ENCODE peak calls at places on chromosomes 11 and 22, in six cellular contexts. W is K562, Y is A549, V is HepG2, C is endothelial cell of umbilical vein, B is GM12878. D is an unnamed sample.

GRCh38 chr11:120651396-120651795 is 139.8 kb downstream of the GRIK4 start:
- DNase-seq in C (no peak), W (no peak), Y (no peak), B (no peak), V (no peak), D (no peak)

GRCh38 chr11:122100222-122101080 is 15.6 kb downstream of the BLID start:
- DNase-seq in C (peak), W (no peak), B (no peak), Y (no peak), V (no peak), D (no peak)

GRCh38 chr11:64239662-64240466 is 1.0 kb upstream of the FKBP2 start:
- DNase-seq in V (no peak), C (no peak), Y (no peak), B (peak), W (no peak), D (peak)

GRCh38 chr22:32985899-32986772 is 72.0 kb downstream of the SYN3 start:
- DNase-seq in C (peak), W (peak), V (peak), B (no peak), Y (peak), D (peak)

GRCh38 chr11:87215236-87215635 is 177.5 kb downstream of the TMEM135 start:
- DNase-seq in V (no peak), B (no peak), C (no peak), Y (no peak), W (no peak), D (peak)

GRCh38 chr11:96390403-96390830 is 604 bp downstream of the JRKL start:
- DNase-seq in C (peak), W (peak), V (no peak), Y (peak), B (no peak), D (no peak)

GRCh38 chr22:39408173-39408572 is 8.6 kb downstream of the TAB1 start:
- DNase-seq in Y (no peak), V (no peak), B (no peak), W (no peak), C (no peak), D (no peak)

GRCh38 chr11:130400793-130401483 is 27.5 kb downstream of the ADAMTS8 start:
- DNase-seq in V (no peak), Y (no peak), C (no peak), B (no peak), W (no peak), D (peak)

GRCh38 chr11:95256204-95256819 is 25.3 kb upstream of the SESN3 start:
- DNase-seq in Y (no peak), V (no peak), W (no peak), B (no peak), C (no peak), D (peak)

GRCh38 chr22:46124383-46125144 is 25.8 kb upstream of the PPARA start:
- DNase-seq in W (peak), C (no peak), B (no peak), V (no peak), Y (no peak), D (no peak)

GRCh38 chr11:11407738-11408084 is 54.7 kb upstream of the CSNK2A3 start:
- DNase-seq in Y (no peak), B (no peak), V (no peak), W (no peak), C (no peak), D (no peak)

GRCh38 chr11:69874178-69874983 is 55.2 kb upstream of the FGF3 start:
- DNase-seq in B (no peak), W (no peak), Y (no peak), V (no peak), C (no peak), D (no peak)

GRCh38 chr22:23223566-23224317 is 43.4 kb downstream of the BCR start:
- DNase-seq in V (peak), B (no peak), Y (no peak), W (no peak), C (peak), D (no peak)

GRCh38 chr22:42831712-42832111 is 25.4 kb downstream of the ARFGAP3 start:
- DNase-seq in W (no peak), C (no peak), B (no peak), V (no peak), Y (no peak), D (no peak)

GRCh38 chr11:116865696-116866095 is 28.3 kb upstream of the APOA1 start:
- DNase-seq in B (no peak), Y (no peak), C (no peak), V (no peak), W (no peak), D (no peak)

GRCh38 chr22:32802291-32802826 is 854 bp downstream of the TIMP3 start:
- DNase-seq in B (no peak), W (no peak), C (no peak), Y (no peak), V (no peak), D (no peak)

GRCh38 chr11:125166347-125166841 is 1.8 kb downstream of the PKNOX2 start:
- DNase-seq in B (no peak), Y (no peak), C (no peak), V (no peak), W (no peak), D (no peak)

GRCh38 chr22:42022162-42022847 is 23.7 kb downstream of the WBP2NL start:
- DNase-seq in V (no peak), W (no peak), B (peak), C (no peak), Y (no peak), D (peak)

GRCh38 chr22:30420401-30421178 is 5.0 kb upstream of the MTFP1 start:
- DNase-seq in C (peak), V (no peak), Y (no peak), B (no peak), W (no peak), D (no peak)

GRCh38 chr22:49671331-49672012 is 156.2 kb downstream of the BRD1 start:
- DNase-seq in V (no peak), Y (no peak), W (no peak), C (no peak), B (no peak), D (no peak)

GRCh38 chr11:1387521-1387920 is 2.2 kb upstream of the BRSK2 start:
- DNase-seq in Y (no peak), V (no peak), W (no peak), C (no peak), B (no peak), D (no peak)

GRCh38 chr22:32823024-32823730 is 21.7 kb downstream of the TIMP3 start:
- DNase-seq in V (peak), C (no peak), Y (peak), W (peak), B (no peak), D (peak)

GRCh38 chr22:37604875-37605274 is 3.8 kb upstream of the GGA1 start:
- DNase-seq in V (no peak), Y (no peak), C (no peak), W (no peak), B (no peak), D (no peak)

GRCh38 chr11:111775024-111775710 is 9.0 kb upstream of the PPP2R1B start:
- DNase-seq in V (no peak), Y (no peak), C (peak), B (no peak), W (no peak), D (no peak)

GRCh38 chr11:118778898-118779297 is 12.1 kb downstream of the DDX6 start:
- DNase-seq in B (no peak), Y (no peak), W (no peak), V (no peak), C (no peak), D (no peak)

GRCh38 chr11:108873305-108873704 is 208.4 kb downstream of the DDX10 start:
- DNase-seq in Y (no peak), B (no peak), V (no peak), C (no peak), W (no peak), D (no peak)

GRCh38 chr11:68148071-68148805 is 27.1 kb upstream of the CHKA start:
- DNase-seq in W (no peak), C (no peak), Y (no peak), V (no peak), B (no peak), D (no peak)

GRCh38 chr22:48948575-48949170 is 879.0 kb downstream of the BRD1 start:
- DNase-seq in B (no peak), W (no peak), V (no peak), Y (no peak), C (no peak), D (no peak)

GRCh38 chr11:126102436-126102894 is 39.8 kb upstream of the CDON start:
- DNase-seq in C (no peak), Y (no peak), B (peak), V (peak), W (peak), D (peak)

GRCh38 chr11:12783765-12784164 is 109.5 kb downstream of the TEAD1 start:
- DNase-seq in Y (no peak), W (no peak), B (no peak), V (no peak), C (no peak), D (no peak)

GRCh38 chr11:66749091-66749490 is 20.1 kb upstream of the SPTBN2 start:
- DNase-seq in B (no peak), V (no peak), W (no peak), C (no peak), Y (no peak), D (no peak)

GRCh38 chr11:66271816-66272215 is 3.4 kb downstream of the RAB1B start:
- DNase-seq in W (no peak), B (no peak), V (no peak), Y (no peak), C (no peak), D (no peak)

GRCh38 chr11:130340671-130341319 is 26.1 kb upstream of the ZBTB44 start:
- DNase-seq in C (no peak), B (no peak), W (no peak), Y (no peak), V (no peak), D (peak)

GRCh38 chr22:39344046-39344390 is 5.8 kb upstream of the SYNGR1 start:
- DNase-seq in B (no peak), W (no peak), V (no peak), C (no peak), Y (no peak), D (no peak)

GRCh38 chr11:10742460-10743208 is 8.4 kb upstream of the CTR9 start:
- DNase-seq in W (peak), C (no peak), B (no peak), V (no peak), Y (no peak), D (peak)

GRCh38 chr11:65316311-65316978 is 1.8 kb downstream of the CDC42EP2 start:
- DNase-seq in Y (no peak), W (no peak), B (no peak), C (peak), V (no peak), D (peak)

GRCh38 chr11:56670984-56671383 is 7.5 kb downstream of the OR5AR1 start:
- DNase-seq in Y (no peak), V (no peak), B (no peak), W (no peak), C (no peak), D (no peak)

DNA sequence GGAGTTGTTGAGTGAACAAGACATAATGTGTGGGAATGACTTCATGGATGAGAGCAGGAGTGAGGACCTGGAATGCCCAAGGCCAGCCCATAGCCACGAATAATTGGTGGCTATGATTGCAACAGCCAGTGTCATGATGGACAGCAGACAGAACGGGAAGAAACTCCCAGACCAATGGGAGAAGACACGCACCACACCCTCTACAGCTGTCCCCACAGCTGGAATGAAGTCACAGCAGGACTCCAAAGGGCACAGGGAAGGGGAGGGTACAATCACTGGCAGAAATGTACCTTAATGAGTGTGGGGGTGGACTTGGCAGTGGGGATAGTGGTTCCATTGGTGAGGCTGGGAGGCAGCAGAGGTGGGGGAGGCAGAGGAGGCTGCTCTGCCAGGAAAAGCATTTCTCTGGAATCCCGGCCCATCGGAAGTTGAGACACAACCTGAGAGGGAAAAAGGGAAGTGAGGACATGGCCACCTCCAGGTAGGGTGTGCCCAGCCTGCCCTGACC is 52.9 kb downstream of the SGSM3 start:
- DNase-seq in Y (no peak), C (no peak), V (no peak), B (no peak), W (no peak), D (no peak)
- TF ChIP-seq MYC in Y (no peak), C (no peak), V (no peak), B (no peak), W (no peak), D (no peak)

GRCh38 chr11:72220696-72221363 is 3.7 kb upstream of the INPPL1 start:
- DNase-seq in V (no peak), Y (no peak), C (no peak), W (no peak), B (no peak), D (no peak)
- TF ChIP-seq MYC in V (no peak), Y (no peak), C (no peak), W (no peak), B (no peak), D (no peak)

GRCh38 chr11:16610738-16611388 is 127.6 kb upstream of the C11orf58 start:
- DNase-seq in W (no peak), V (no peak), C (no peak), B (no peak), Y (no peak), D (no peak)
- TF ChIP-seq MYC in W (no peak), V (no peak), C (no peak), B (no peak), Y (no peak), D (no peak)

DNA sequence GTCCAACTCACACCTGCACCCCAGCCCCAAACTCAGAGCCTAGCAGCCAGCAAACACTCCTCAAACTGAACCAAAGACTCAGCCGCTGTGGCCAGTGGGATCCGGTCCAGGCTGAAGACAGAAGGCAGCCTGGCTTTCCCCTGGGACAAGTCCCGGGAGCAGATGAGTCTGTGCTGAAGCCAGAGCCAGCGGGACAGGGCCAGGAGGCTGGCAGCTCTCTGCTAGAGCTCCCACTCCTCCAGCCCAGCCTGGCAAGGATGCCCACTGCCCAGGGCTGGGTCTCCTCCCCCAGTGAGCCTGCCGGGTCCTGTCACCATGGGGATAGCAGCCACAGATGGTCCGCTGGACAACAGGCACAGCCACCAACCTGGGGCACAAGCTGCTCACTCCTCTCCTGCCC is 42.9 kb upstream of the PRR5 start:
- DNase-seq in Y (no peak), C (no peak), W (no peak), B (no peak), V (no peak), D (no peak)
- TF ChIP-seq MYC in Y (no peak), C (no peak), W (no peak), B (no peak), V (no peak), D (no peak)

DNA sequence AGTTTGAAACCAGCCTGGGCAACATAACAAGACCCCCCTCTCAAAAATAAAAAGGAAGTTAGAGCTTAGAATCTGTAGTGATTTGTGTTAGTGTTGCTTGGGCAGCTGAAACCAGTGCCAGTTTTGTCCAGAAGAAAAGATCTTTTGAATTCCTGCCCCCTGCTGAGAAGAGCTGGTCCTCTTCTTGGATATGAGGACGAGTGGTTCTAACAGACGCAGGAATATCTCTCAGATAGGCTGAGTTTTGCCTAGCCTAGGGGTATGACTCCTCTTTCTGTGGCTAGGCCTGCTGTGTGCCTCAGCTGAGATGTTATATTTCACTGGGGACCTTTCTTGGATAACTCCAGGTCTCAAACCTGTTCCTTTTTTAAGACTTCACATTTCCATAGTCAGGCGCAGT is 102.8 kb downstream of the STIM1 start:
- DNase-seq in Y (no peak), V (no peak), W (no peak), B (no peak), C (no peak), D (no peak)
- TF ChIP-seq MYC in Y (no peak), V (no peak), W (no peak), B (no peak), C (no peak), D (no peak)

DNA sequence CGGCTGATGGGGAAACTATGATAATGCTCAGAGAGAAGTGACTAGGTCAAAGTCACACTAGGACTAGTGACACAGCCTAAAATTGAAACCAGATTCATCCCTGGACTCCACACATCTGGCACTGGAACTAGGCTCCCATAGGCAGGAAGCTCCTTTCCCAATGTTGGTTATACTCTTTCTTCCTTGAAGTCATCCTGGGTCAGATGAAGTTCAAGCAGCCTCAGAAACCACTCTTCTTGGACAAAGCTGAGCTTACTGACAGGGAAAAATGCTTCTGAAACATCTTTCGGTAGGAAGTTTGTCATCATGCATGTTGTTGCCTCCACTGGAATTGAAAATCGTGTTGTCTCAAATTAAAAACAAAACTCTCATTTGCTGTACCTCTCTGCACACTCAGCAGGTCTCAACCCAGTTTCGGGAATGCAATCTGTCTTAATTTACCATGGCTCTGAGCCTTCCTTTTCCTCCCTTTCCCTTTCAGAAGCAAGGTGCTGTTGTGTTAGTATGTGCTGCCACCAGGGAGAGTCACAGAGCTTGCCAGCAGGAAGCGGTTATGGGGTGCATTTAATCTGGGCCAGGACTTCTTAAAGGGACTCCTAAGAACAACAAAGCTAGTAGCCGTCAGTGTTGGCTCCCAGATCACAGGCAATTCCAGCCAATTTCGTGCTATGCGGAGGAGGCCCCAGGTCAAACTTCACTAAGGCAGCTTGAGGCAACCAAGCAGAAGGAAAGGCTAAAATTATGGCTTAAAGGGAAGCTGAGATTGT is 384.8 kb downstream of the TENM4 start:
- DNase-seq in V (no peak), Y (no peak), C (no peak), B (no peak), W (no peak), D (no peak)
- TF ChIP-seq MYC in V (no peak), Y (no peak), C (no peak), B (no peak), W (no peak), D (no peak)

GRCh38 chr22:20808844-20809243 is 34.9 kb downstream of the SERPIND1 start:
- DNase-seq in B (no peak), Y (no peak), W (no peak), C (no peak), V (no peak), D (peak)

GRCh38 chr22:20809538-20810185 is 35.7 kb downstream of the SERPIND1 start:
- DNase-seq in W (no peak), V (no peak), B (no peak), C (no peak), Y (no peak), D (no peak)

GRCh38 chr22:20811971-20812660 is 38.2 kb downstream of the SERPIND1 start:
- DNase-seq in V (no peak), C (no peak), B (no peak), W (no peak), Y (no peak), D (no peak)

GRCh38 chr22:20811171-20811570 is 37.3 kb downstream of the SERPIND1 start:
- DNase-seq in W (no peak), V (no peak), C (no peak), Y (no peak), B (no peak), D (no peak)

GRCh38 chr22:20810645-20811044 is 36.7 kb downstream of the SERPIND1 start:
- DNase-seq in V (no peak), B (no peak), C (no peak), Y (no peak), W (no peak), D (no peak)
- TF ChIP-seq MYC in V (no peak), B (no peak), C (no peak), Y (no peak), W (no peak), D (no peak)

DNA sequence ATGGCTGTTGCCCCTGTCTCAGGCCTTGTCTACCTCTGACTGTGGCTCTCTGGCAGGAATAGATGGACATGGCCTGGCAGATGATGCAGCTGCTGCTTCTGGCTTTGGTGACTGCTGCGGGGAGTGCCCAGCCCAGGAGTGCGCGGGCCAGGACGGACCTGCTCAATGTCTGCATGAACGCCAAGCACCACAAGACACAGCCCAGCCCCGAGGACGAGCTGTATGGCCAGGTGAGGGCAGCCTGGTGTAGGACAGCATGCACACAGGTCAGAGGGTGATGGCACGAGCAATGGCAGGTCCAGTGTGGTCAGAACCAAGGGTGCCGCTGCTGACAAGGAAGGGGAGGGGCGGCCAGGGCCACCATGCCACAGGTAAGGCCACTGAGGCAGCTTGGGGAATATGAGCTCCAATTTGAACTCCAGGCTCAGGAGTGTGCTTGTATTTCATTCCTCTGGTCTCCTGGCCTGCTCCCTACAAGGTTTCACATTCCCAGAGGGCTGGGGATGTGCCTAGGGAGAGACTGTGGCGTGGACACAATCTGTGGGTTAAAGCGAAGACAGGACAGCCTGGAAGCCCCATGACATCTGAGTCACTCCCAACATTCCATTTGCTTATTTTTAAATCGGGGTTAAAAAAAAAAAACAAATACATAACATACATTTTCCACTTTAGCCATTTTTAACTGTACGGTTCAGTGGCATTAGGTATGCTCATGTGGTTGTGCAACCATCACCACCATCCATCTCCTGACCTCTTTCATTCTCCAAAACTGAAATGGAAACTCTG is 559 bp downstream of the FOLR3 start:
- DNase-seq in V (no peak), C (no peak), Y (no peak), W (no peak), B (no peak), D (no peak)
- TF ChIP-seq MYC in V (no peak), C (no peak), Y (no peak), W (no peak), B (no peak), D (no peak)

GRCh38 chr11:31887180-31887579 is 76.1 kb upstream of the PAX6 start:
- DNase-seq in B (no peak), Y (no peak), W (peak), V (no peak), C (no peak), D (peak)
- TF ChIP-seq MYC in B (no peak), Y (no peak), W (no peak), V (no peak), C (no peak), D (no peak)

D was measured in NB4.